ENCODE peak calls at places on chromosomes 11 and 22, in four cellular contexts. One of them, this sample, is unnamed.

GRCh38 chr11:131690362-131690761 is 319.9 kb downstream of the NTM start:
- DNase-seq in progenitor cell of endocrine pancreas: no peak
- DNase-seq in lower leg skin: peak; percentile 71
- DNase-seq in psoas muscle: peak; percentile 36
- DNase-seq in this sample: no peak

GRCh38 chr11:705646-706438 is at the start of gene EPS8L2:
- DNase-seq in progenitor cell of endocrine pancreas: no peak
- DNase-seq in lower leg skin: no peak
- DNase-seq in psoas muscle: no peak
- DNase-seq in this sample: peak; percentile 69

GRCh38 chr11:131691558-131692041 is 321.2 kb downstream of the NTM start:
- DNase-seq in progenitor cell of endocrine pancreas: peak; percentile 37
- DNase-seq in lower leg skin: peak; percentile 65
- DNase-seq in psoas muscle: no peak
- DNase-seq in this sample: peak; percentile 81

GRCh38 chr11:104435498-104435897 is 271.6 kb upstream of the PDGFD start:
- DNase-seq in progenitor cell of endocrine pancreas: no peak
- DNase-seq in lower leg skin: no peak
- DNase-seq in psoas muscle: no peak
- DNase-seq in this sample: no peak

GRCh38 chr22:42041784-42042183 is 28.8 kb downstream of the NAGA start:
- DNase-seq in progenitor cell of endocrine pancreas: no peak
- DNase-seq in lower leg skin: no peak
- DNase-seq in psoas muscle: no peak
- DNase-seq in this sample: no peak

GRCh38 chr11:43830928-43831440 is 49.6 kb upstream of the ALKBH3 start:
- DNase-seq in progenitor cell of endocrine pancreas: no peak
- DNase-seq in lower leg skin: no peak
- DNase-seq in psoas muscle: peak; percentile 59
- DNase-seq in this sample: no peak

GRCh38 chr11:60947666-60948065 is 4.3 kb downstream of the SLC15A3 start:
- DNase-seq in progenitor cell of endocrine pancreas: no peak
- DNase-seq in lower leg skin: no peak
- DNase-seq in psoas muscle: no peak
- DNase-seq in this sample: no peak

GRCh38 chr11:95516786-95517185 is 272.8 kb downstream of the FAM76B start:
- DNase-seq in progenitor cell of endocrine pancreas: no peak
- DNase-seq in lower leg skin: no peak
- DNase-seq in psoas muscle: no peak
- DNase-seq in this sample: no peak

GRCh38 chr11:10669258-10670033 is 24.1 kb downstream of the IRAG1 start:
- DNase-seq in progenitor cell of endocrine pancreas: no peak
- DNase-seq in lower leg skin: no peak
- DNase-seq in psoas muscle: no peak
- DNase-seq in this sample: peak; percentile 23

GRCh38 chr22:36221799-36222751 is 17.3 kb downstream of the APOL2 start:
- DNase-seq in progenitor cell of endocrine pancreas: peak; percentile 52
- DNase-seq in lower leg skin: peak; percentile 88
- DNase-seq in psoas muscle: peak; percentile 72
- DNase-seq in this sample: peak; percentile 60

GRCh38 chr11:3796796-3797328 is 492 bp downstream of the NUP98 start:
- DNase-seq in progenitor cell of endocrine pancreas: peak; percentile 50
- DNase-seq in lower leg skin: no peak
- DNase-seq in psoas muscle: no peak
- DNase-seq in this sample: no peak

GRCh38 chr11:115652094-115652493 is 147.9 kb upstream of the CADM1 start:
- DNase-seq in progenitor cell of endocrine pancreas: no peak
- DNase-seq in lower leg skin: no peak
- DNase-seq in psoas muscle: no peak
- DNase-seq in this sample: no peak

GRCh38 chr22:22909605-22910271 is 22.1 kb downstream of the IGLL5 start:
- DNase-seq in progenitor cell of endocrine pancreas: no peak
- DNase-seq in lower leg skin: no peak
- DNase-seq in psoas muscle: peak; percentile 6
- DNase-seq in this sample: no peak

GRCh38 chr11:20608938-20609337 is 9.5 kb downstream of the SLC6A5 start:
- DNase-seq in progenitor cell of endocrine pancreas: no peak
- DNase-seq in lower leg skin: peak; percentile 20
- DNase-seq in psoas muscle: no peak
- DNase-seq in this sample: no peak

GRCh38 chr22:44459041-44459440 is 39.0 kb downstream of the RTL6 start:
- DNase-seq in progenitor cell of endocrine pancreas: no peak
- DNase-seq in lower leg skin: peak; percentile 46
- DNase-seq in psoas muscle: no peak
- DNase-seq in this sample: no peak

GRCh38 chr11:97893612-97894011 is 1127.1 kb upstream of the CNTN5 start:
- DNase-seq in progenitor cell of endocrine pancreas: no peak
- DNase-seq in lower leg skin: no peak
- DNase-seq in psoas muscle: no peak
- DNase-seq in this sample: no peak

GRCh38 chr11:7635137-7635536 is 38.2 kb downstream of the CYB5R2 start:
- DNase-seq in progenitor cell of endocrine pancreas: no peak
- DNase-seq in lower leg skin: no peak
- DNase-seq in psoas muscle: peak; percentile 78
- DNase-seq in this sample: no peak

GRCh38 chr11:1852885-1853284 is at the start of gene LSP1:
- DNase-seq in progenitor cell of endocrine pancreas: no peak
- DNase-seq in lower leg skin: no peak
- DNase-seq in psoas muscle: peak; percentile 55
- DNase-seq in this sample: no peak

GRCh38 chr11:19338375-19338774 is 97.6 kb upstream of the E2F8 start:
- DNase-seq in progenitor cell of endocrine pancreas: no peak
- DNase-seq in lower leg skin: no peak
- DNase-seq in psoas muscle: no peak
- DNase-seq in this sample: no peak

GRCh38 chr22:33274214-33274828 is 216.1 kb upstream of the SYN3 start:
- DNase-seq in progenitor cell of endocrine pancreas: no peak
- DNase-seq in lower leg skin: no peak
- DNase-seq in psoas muscle: no peak
- DNase-seq in this sample: peak; percentile 44

GRCh38 chr11:119518746-119519382 is 95.9 kb upstream of the THY1 start:
- DNase-seq in progenitor cell of endocrine pancreas: peak; percentile 63
- DNase-seq in lower leg skin: no peak
- DNase-seq in psoas muscle: no peak
- DNase-seq in this sample: peak; percentile 81

GRCh38 chr22:17549183-17549582 is 14.1 kb upstream of the SLC25A18 start:
- DNase-seq in progenitor cell of endocrine pancreas: no peak
- DNase-seq in lower leg skin: peak; percentile 79
- DNase-seq in psoas muscle: no peak
- DNase-seq in this sample: no peak

GRCh38 chr22:17867160-17867785 is 93.0 kb upstream of the BID start:
- DNase-seq in progenitor cell of endocrine pancreas: no peak
- DNase-seq in lower leg skin: no peak
- DNase-seq in psoas muscle: peak; percentile 77
- DNase-seq in this sample: no peak

GRCh38 chr22:49826603-49827306 is 918 bp downstream of the BRD1 start:
- DNase-seq in progenitor cell of endocrine pancreas: no peak
- DNase-seq in lower leg skin: peak; percentile 91
- DNase-seq in psoas muscle: peak; percentile 78
- DNase-seq in this sample: peak; percentile 55

GRCh38 chr11:67634366-67635230 is 4.9 kb upstream of the NUDT8 start:
- DNase-seq in progenitor cell of endocrine pancreas: no peak
- DNase-seq in lower leg skin: no peak
- DNase-seq in psoas muscle: no peak
- DNase-seq in this sample: no peak

GRCh38 chr11:114291847-114292680 is 4.1 kb upstream of the NNMT start:
- DNase-seq in progenitor cell of endocrine pancreas: no peak
- DNase-seq in lower leg skin: no peak
- DNase-seq in psoas muscle: no peak
- DNase-seq in this sample: no peak

GRCh38 chr11:14042686-14043440 is 80.3 kb downstream of the SPON1 start:
- DNase-seq in progenitor cell of endocrine pancreas: no peak
- DNase-seq in lower leg skin: no peak
- DNase-seq in psoas muscle: no peak
- DNase-seq in this sample: no peak

GRCh38 chr11:62435741-62436485 is 17.1 kb downstream of the SCGB1A1 start:
- DNase-seq in progenitor cell of endocrine pancreas: no peak
- DNase-seq in lower leg skin: no peak
- DNase-seq in psoas muscle: no peak
- DNase-seq in this sample: no peak

GRCh38 chr11:62437616-62438015 is 18.8 kb downstream of the SCGB1A1 start:
- DNase-seq in progenitor cell of endocrine pancreas: no peak
- DNase-seq in lower leg skin: no peak
- DNase-seq in psoas muscle: no peak
- DNase-seq in this sample: no peak

GRCh38 chr11:62443390-62444201 is 24.8 kb downstream of the SCGB1A1 start:
- DNase-seq in progenitor cell of endocrine pancreas: no peak
- DNase-seq in lower leg skin: peak; percentile 93
- DNase-seq in psoas muscle: peak; percentile 71
- DNase-seq in this sample: no peak

GRCh38 chr11:62438641-62439040 is 19.8 kb downstream of the SCGB1A1 start:
- DNase-seq in progenitor cell of endocrine pancreas: no peak
- DNase-seq in lower leg skin: no peak
- DNase-seq in psoas muscle: no peak
- DNase-seq in this sample: no peak

DNA sequence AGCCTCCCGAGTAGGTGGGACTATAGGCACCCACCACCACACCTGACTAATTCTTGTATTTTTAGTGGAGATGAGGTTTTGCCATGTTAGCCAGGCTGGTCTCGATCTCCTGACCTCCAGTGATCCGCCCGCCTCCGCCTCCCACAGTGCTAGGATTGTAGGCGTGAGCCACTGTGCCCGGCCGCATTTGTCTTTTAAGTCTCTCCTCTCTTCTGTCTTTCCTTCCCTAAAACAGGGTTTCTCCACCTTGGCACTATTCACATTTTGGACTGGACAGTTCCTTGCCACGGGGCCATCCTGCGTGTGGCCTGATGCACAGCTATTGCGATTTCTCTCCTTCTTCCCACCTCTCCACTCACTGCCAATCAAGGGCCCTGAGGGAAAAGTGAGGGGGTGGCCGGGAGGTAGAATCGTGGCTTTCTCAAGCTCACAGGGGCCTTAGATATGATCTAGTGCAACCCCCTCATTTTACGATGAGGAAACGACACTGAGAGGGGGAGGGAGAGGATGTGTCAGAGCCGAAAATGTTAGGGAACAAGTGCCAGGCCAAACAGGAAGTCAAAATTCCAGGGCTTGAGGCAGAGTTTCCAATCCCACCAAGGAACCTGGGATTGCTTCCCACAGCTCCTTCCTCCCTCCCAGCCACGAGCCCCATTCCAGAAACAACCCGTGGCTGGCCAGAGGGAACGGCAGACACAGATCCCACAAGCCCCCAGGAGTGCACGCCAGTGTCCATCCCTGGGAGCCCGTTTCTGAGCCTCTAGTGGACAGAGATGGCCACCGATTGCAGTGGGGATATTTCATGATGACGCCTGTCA is 21.2 kb downstream of the SCGB1A1 start:
- DNase-seq in progenitor cell of endocrine pancreas: no peak
- DNase-seq in lower leg skin: peak; percentile 89
- DNase-seq in psoas muscle: peak; percentile 59
- DNase-seq in this sample: no peak
- TF ChIP-seq CTCF in progenitor cell of endocrine pancreas: no peak
- TF ChIP-seq CTCF in lower leg skin: no peak
- TF ChIP-seq CTCF in psoas muscle: peak; percentile 6
- TF ChIP-seq CTCF in this sample: no peak

DNA sequence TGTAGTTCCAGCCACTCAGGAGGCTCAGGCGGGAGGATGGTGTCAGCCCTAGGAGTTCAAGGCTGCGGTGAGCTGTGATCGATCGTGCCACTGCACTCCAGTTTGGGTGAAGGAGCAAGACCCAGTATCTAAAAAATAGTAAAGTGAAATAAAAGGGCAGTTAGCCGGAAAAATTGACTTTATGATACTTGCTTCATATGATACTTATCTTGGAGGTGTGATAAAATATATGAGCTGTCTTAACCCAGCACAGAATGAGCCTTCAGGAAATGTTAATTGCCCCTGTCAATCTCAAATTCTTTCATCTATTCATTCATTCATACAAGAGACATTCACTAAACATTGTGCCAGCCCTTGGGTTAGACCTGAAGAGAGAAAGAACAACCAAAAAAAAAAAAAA is 454.4 kb downstream of the MIAT start:
- DNase-seq in progenitor cell of endocrine pancreas: no peak
- DNase-seq in lower leg skin: no peak
- DNase-seq in psoas muscle: no peak
- DNase-seq in this sample: no peak
- TF ChIP-seq CTCF in progenitor cell of endocrine pancreas: no peak
- TF ChIP-seq CTCF in lower leg skin: no peak
- TF ChIP-seq CTCF in psoas muscle: no peak
- TF ChIP-seq CTCF in this sample: no peak

GRCh38 chr11:63641727-63642126 is 27.5 kb upstream of the PLAAT3 start:
- DNase-seq in progenitor cell of endocrine pancreas: no peak
- DNase-seq in lower leg skin: no peak
- DNase-seq in psoas muscle: no peak
- DNase-seq in this sample: no peak
- TF ChIP-seq CTCF in progenitor cell of endocrine pancreas: no peak
- TF ChIP-seq CTCF in lower leg skin: no peak
- TF ChIP-seq CTCF in psoas muscle: no peak
- TF ChIP-seq CTCF in this sample: no peak

DNA sequence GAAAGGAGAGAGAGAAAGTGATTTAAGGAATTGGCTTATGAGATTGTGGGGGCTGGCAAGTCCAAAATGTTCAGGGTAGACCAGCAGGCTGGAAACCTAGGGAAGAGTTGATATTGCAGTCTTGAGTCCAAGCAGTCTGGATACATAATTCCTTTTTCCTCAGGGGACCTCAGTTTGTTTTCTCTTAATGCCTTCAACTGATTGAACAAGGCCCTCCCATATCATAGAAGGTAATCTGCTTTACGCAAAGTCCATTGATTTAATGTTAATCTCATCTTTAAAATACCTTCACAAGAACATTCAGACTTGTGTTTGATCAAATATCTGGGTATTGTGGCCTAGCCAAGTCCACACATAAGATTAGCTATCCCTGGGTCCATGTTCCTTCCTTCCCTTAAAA is 494.7 kb downstream of the INSC start:
- DNase-seq in progenitor cell of endocrine pancreas: no peak
- DNase-seq in lower leg skin: no peak
- DNase-seq in psoas muscle: no peak
- DNase-seq in this sample: no peak
- TF ChIP-seq CTCF in progenitor cell of endocrine pancreas: no peak
- TF ChIP-seq CTCF in lower leg skin: no peak
- TF ChIP-seq CTCF in psoas muscle: no peak
- TF ChIP-seq CTCF in this sample: no peak

GRCh38 chr22:20258584-20259335 is 9.4 kb downstream of the RTN4R start:
- DNase-seq in progenitor cell of endocrine pancreas: no peak
- DNase-seq in lower leg skin: no peak
- DNase-seq in psoas muscle: no peak
- DNase-seq in this sample: no peak
- TF ChIP-seq CTCF in progenitor cell of endocrine pancreas: peak; percentile 24
- TF ChIP-seq CTCF in lower leg skin: no peak
- TF ChIP-seq CTCF in psoas muscle: peak; percentile 4
- TF ChIP-seq CTCF in this sample: peak; percentile 14

DNA sequence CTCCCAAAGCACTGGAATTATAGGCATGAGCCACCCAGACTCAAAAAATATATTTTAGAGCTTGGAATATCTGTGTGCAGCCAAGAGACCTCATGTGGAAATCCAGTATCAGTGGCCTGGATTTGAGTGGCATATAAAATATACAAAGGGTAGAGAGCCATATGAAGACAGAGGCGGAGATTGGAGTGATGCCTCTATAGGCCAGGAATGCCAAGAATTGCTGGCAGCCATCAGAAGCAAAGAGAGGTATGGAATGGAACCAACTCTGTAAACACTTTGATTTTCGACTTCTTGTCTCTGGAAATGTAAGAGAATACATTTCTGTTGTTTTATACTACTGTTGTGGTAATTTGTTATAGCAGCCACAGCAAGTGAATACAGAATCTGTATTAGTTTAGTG is 123.0 kb downstream of the PLEKHA7 start:
- DNase-seq in progenitor cell of endocrine pancreas: no peak
- DNase-seq in lower leg skin: no peak
- DNase-seq in psoas muscle: no peak
- DNase-seq in this sample: no peak
- TF ChIP-seq CTCF in progenitor cell of endocrine pancreas: no peak
- TF ChIP-seq CTCF in lower leg skin: no peak
- TF ChIP-seq CTCF in psoas muscle: no peak
- TF ChIP-seq CTCF in this sample: no peak

GRCh38 chr22:37608477-37609239 is at the start of gene GGA1:
- DNase-seq in progenitor cell of endocrine pancreas: peak; percentile 85
- DNase-seq in lower leg skin: peak; percentile 99
- DNase-seq in psoas muscle: peak; percentile 98
- DNase-seq in this sample: peak; percentile 91
- TF ChIP-seq CTCF in progenitor cell of endocrine pancreas: no peak
- TF ChIP-seq CTCF in lower leg skin: no peak
- TF ChIP-seq CTCF in psoas muscle: no peak
- TF ChIP-seq CTCF in this sample: no peak